ENCODE peak calls at places on chromosomes 5 and 9, in four cellular contexts. One of them, this sample, is unnamed.

GRCh38 chr5:80745490-80745889 is 90.7 kb upstream of the DHFR start:
- DNase-seq in K562: no peak
- DNase-seq in H1: no peak
- DNase-seq in HepG2: no peak
- DNase-seq in this sample: no peak

GRCh38 chr9:130171226-130172148 is 717 bp upstream of the NCS1 start:
- DNase-seq in HepG2: no peak
- DNase-seq in K562: no peak
- DNase-seq in H1: peak
- DNase-seq in this sample: no peak

GRCh38 chr9:111356567-111357244 is 26.7 kb upstream of the OR2K2 start:
- DNase-seq in HepG2: no peak
- DNase-seq in K562: no peak
- DNase-seq in H1: no peak
- DNase-seq in this sample: no peak

GRCh38 chr5:159393854-159394274 is 63.6 kb upstream of the IL12B start:
- DNase-seq in K562: no peak
- DNase-seq in H1: no peak
- DNase-seq in HepG2: no peak
- DNase-seq in this sample: no peak

GRCh38 chr9:109411818-109412352 is 86.2 kb downstream of the PTPN3 start:
- DNase-seq in K562: peak
- DNase-seq in HepG2: no peak
- DNase-seq in H1: no peak
- DNase-seq in this sample: peak

GRCh38 chr5:83401122-83401620 is 70.4 kb upstream of the VCAN start:
- DNase-seq in K562: no peak
- DNase-seq in H1: no peak
- DNase-seq in HepG2: no peak
- DNase-seq in this sample: peak

GRCh38 chr5:150660108-150660831 is 781 bp upstream of the MYOZ3 start:
- DNase-seq in HepG2: no peak
- DNase-seq in K562: no peak
- DNase-seq in H1: no peak
- DNase-seq in this sample: no peak

GRCh38 chr9:4955836-4956235 is 29.2 kb upstream of the JAK2 start:
- DNase-seq in HepG2: no peak
- DNase-seq in H1: no peak
- DNase-seq in K562: no peak
- DNase-seq in this sample: no peak

GRCh38 chr5:150567031-150567680 is 59.2 kb downstream of the NDST1 start:
- DNase-seq in HepG2: no peak
- DNase-seq in K562: no peak
- DNase-seq in H1: no peak
- DNase-seq in this sample: no peak

GRCh38 chr9:138070815-138071214 is 193.2 kb downstream of the CACNA1B start:
- DNase-seq in HepG2: no peak
- DNase-seq in H1: peak
- DNase-seq in K562: no peak
- DNase-seq in this sample: no peak

GRCh38 chr9:111992523-111992922 is 95.9 kb downstream of the UGCG start:
- DNase-seq in H1: no peak
- DNase-seq in HepG2: no peak
- DNase-seq in K562: no peak
- DNase-seq in this sample: peak

GRCh38 chr9:137007060-137007815 is 10.9 kb upstream of the CLIC3 start:
- DNase-seq in H1: no peak
- DNase-seq in HepG2: no peak
- DNase-seq in K562: no peak
- DNase-seq in this sample: no peak

GRCh38 chr5:33343661-33344327 is 97.0 kb upstream of the TARS1 start:
- DNase-seq in H1: no peak
- DNase-seq in K562: no peak
- DNase-seq in HepG2: no peak
- DNase-seq in this sample: no peak

GRCh38 chr9:11931109-11931508 is 762.1 kb upstream of the TYRP1 start:
- DNase-seq in HepG2: no peak
- DNase-seq in H1: no peak
- DNase-seq in K562: no peak
- DNase-seq in this sample: no peak

GRCh38 chr9:127779136-127779981 is 893 bp upstream of the SH2D3C start:
- DNase-seq in H1: no peak
- DNase-seq in HepG2: no peak
- DNase-seq in K562: no peak
- DNase-seq in this sample: peak
- TF ChIP-seq BRCA1 in H1: no peak
- TF ChIP-seq BRCA1 in HepG2: no peak
- TF ChIP-seq BRCA1 in K562: no peak
- TF ChIP-seq BRCA1 in this sample: no peak

DNA sequence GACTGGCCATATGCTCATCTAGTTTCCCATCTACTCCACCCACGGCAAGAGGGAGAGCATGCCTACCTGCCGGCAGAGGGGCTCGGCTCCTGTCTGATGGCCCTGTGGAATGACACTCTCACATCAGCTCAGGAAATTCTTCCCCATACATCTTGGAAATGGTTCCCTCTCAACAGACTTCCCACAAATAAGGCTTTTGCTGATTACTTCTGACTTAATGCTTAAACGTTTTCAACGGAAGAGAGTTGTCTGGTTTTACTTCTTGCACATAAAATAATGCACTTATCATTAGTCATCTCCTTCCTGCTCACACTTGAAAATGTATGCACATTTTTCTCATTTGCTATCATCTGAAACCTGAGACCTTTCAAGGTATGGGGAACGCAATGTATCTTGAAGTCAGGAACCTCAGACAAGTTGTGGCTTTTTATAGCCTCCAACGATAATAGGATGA is 129.5 kb downstream of the TTLL11 start:
- DNase-seq in H1: no peak
- DNase-seq in HepG2: no peak
- DNase-seq in K562: no peak
- DNase-seq in this sample: no peak
- TF ChIP-seq SRF in H1: no peak
- TF ChIP-seq SRF in HepG2: no peak
- TF ChIP-seq SRF in K562: no peak
- TF ChIP-seq SRF in this sample: no peak

DNA sequence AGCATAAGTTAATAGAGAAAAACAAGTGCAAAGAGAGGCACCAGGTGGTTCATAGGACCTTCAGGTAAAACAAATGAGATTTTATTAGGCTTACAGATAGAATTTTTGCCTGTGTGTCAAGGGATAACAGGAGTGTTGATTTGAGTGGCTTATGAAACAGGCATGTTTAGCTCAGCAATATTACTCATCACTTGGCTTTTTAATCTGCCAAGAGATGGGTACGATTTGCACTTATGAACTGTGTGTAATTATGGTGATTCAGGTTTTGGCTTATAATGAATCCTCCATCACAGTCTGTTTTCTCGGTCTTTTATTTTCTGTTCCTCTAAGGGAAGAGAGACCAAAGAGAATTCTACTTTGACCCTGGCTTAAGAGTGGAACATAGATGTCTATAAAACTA is 199.3 kb downstream of the DMRTA1 start:
- DNase-seq in H1: no peak
- DNase-seq in HepG2: no peak
- DNase-seq in K562: no peak
- DNase-seq in this sample: no peak
- TF ChIP-seq MAX in H1: no peak
- TF ChIP-seq MAX in HepG2: no peak
- TF ChIP-seq MAX in K562: no peak
- TF ChIP-seq MAX in this sample: no peak

GRCh38 chr9:17532461-17532860 is 46.4 kb upstream of the SH3GL2 start:
- DNase-seq in HepG2: no peak
- DNase-seq in H1: no peak
- DNase-seq in K562: no peak
- DNase-seq in this sample: no peak

GRCh38 chr9:17531642-17532254 is 47.1 kb upstream of the SH3GL2 start:
- DNase-seq in K562: peak
- DNase-seq in H1: peak
- DNase-seq in HepG2: peak
- DNase-seq in this sample: no peak

GRCh38 chr9:17528859-17529258 is 50.0 kb upstream of the SH3GL2 start:
- DNase-seq in HepG2: no peak
- DNase-seq in K562: no peak
- DNase-seq in H1: no peak
- DNase-seq in this sample: no peak
- TF ChIP-seq BRCA1 in HepG2: no peak
- TF ChIP-seq BRCA1 in K562: no peak
- TF ChIP-seq BRCA1 in H1: no peak
- TF ChIP-seq BRCA1 in this sample: no peak